ENCODE peak calls at places on chromosome 19, in five cellular contexts. G is stomach, W is thoracic aorta, J is testis, M is fibroblast of lung. L is an unnamed sample. For H3K27me3, the result is how much of the 10 kb centered on the place peaks cover.

GRCh38 chr19:6971366-6971765 is 49.9 kb downstream of the MBD3L2B start:
- DNase-seq in G (no peak), W (no peak), J (no peak), M (no peak), L (no peak)

GRCh38 chr19:45184115-45184514 is 5.5 kb downstream of the BLOC1S3 start:
- DNase-seq in G (no peak), W (no peak), J (no peak), M (no peak), L (no peak)

GRCh38 chr19:53092723-53093122 is 10.5 kb downstream of the ZNF160 start:
- DNase-seq in G (no peak), W (no peak), J (no peak), M (no peak), L (no peak)

GRCh38 chr19:3970313-3970807 is 539 bp downstream of the DAPK3 start:
- DNase-seq in G (no peak), W (no peak), J (no peak), M (no peak), L (no peak)

GRCh38 chr19:16001481-16002312 is 52.9 kb downstream of the OR10H4 start:
- DNase-seq in G (no peak), W (no peak), J (no peak), M (peak), L (no peak)

GRCh38 chr19:30255783-30256509 is 116.2 kb upstream of the ZNF536 start:
- DNase-seq in G (no peak), W (no peak), J (no peak), M (no peak), L (no peak)

GRCh38 chr19:58538257-58539168 is 5.4 kb upstream of the TRIM28 start:
- DNase-seq in G (peak), W (no peak), J (no peak), M (no peak), L (peak)

GRCh38 chr19:44720945-44721344 is 22.0 kb downstream of the CEACAM16 start:
- DNase-seq in G (no peak), W (no peak), J (no peak), M (no peak), L (peak)

GRCh38 chr19:40370997-40371801 is 18.8 kb downstream of the HIPK4 start:
- DNase-seq in G (no peak), W (no peak), J (no peak), M (no peak), L (no peak)

GRCh38 chr19:29690842-29691241 is 24.2 kb downstream of the C19orf12 start:
- DNase-seq in G (no peak), W (no peak), J (no peak), M (peak), L (peak)

GRCh38 chr19:4390017-4390861 is 10.1 kb downstream of the SH3GL1 start:
- DNase-seq in G (no peak), W (no peak), J (peak), M (peak), L (peak)

GRCh38 chr19:5961969-5962945 is 15.7 kb downstream of the RANBP3 start:
- DNase-seq in G (peak), W (no peak), J (no peak), M (peak), L (peak)

GRCh38 chr19:8302734-8303133 is 5.4 kb downstream of the CD320 start:
- DNase-seq in G (peak), W (no peak), J (no peak), M (no peak), L (peak)

GRCh38 chr19:4518345-4519171 is at the start of gene PLIN4:
- DNase-seq in G (peak), W (no peak), J (peak), M (peak), L (peak)

DNA sequence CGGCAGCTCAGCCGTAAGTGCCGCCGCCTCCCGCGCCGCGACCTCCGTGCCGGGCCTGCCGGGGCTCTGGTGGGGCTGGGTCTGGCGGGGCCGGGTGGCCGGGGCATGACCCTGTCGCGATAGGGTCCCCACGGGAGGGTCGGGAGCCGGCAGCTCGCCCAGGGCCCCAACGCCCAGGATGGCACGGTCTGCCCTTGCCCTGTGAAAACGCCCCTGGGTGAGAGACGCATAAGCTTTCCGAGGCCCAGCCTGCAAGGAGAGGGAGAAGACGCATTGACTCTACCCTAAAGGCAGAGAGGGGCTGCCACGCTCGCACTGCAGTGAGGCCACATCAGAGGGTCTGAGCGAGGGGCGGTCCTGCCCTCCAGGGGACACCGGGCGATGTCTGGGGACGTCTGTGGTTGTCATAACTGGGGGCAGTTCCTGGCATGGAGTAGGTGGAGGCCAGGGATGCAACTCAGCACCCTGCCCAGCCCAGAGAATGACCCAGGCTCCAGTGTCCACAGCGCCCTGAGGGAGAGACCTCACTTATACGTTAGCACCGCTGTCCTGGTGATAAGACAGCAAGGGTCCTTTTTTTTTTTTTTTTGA is 539 bp downstream of the ZNF554 start:
- DNase-seq in G (no peak), W (no peak), J (no peak), M (no peak), L (peak)
- H3K27ac ChIP-seq in G (peak), W (no peak), J (no peak), M (no peak), L (no peak)

GRCh38 chr19:1285737-1286360 is at the start of gene EFNA2:
- DNase-seq in G (no peak), W (no peak), J (no peak), M (no peak), L (no peak)
- H3K27me3 ChIP-seq in G (half or more), W (under half), J (under half), M (under half), L (under half)

GRCh38 chr19:12783226-12783848 is 7.9 kb upstream of the JUNB start:
- DNase-seq in G (no peak), W (no peak), J (no peak), M (no peak), L (no peak)

GRCh38 chr19:12782424-12783225 is 7.3 kb upstream of the HOOK2 start:
- DNase-seq in G (peak), W (no peak), J (peak), M (peak), L (peak)

GRCh38 chr19:12784871-12785430 is 6.3 kb upstream of the JUNB start:
- DNase-seq in G (no peak), W (no peak), J (no peak), M (no peak), L (no peak)

GRCh38 chr19:12784394-12784870 is 6.9 kb upstream of the JUNB start:
- DNase-seq in G (no peak), W (no peak), J (no peak), M (no peak), L (peak)

GRCh38 chr19:12783849-12784393 is 7.4 kb upstream of the JUNB start:
- DNase-seq in G (no peak), W (no peak), J (peak), M (no peak), L (peak)
- H3K4me3 ChIP-seq in G (peak), W (peak), J (no peak), M (no peak), L (no peak)

GRCh38 chr19:19635313-19635702 is 7.3 kb upstream of the LPAR2 start:
- DNase-seq in G (no peak), W (no peak), J (no peak), M (no peak), L (no peak)

GRCh38 chr19:19632661-19633060 is 4.6 kb upstream of the LPAR2 start:
- DNase-seq in G (no peak), W (no peak), J (no peak), M (no peak), L (no peak)

GRCh38 chr19:19634516-19635312 is 6.7 kb upstream of the LPAR2 start:
- DNase-seq in G (no peak), W (no peak), J (no peak), M (no peak), L (peak)

GRCh38 chr19:19636573-19636972 is 6.9 kb downstream of the GMIP start:
- DNase-seq in G (no peak), W (no peak), J (no peak), M (no peak), L (no peak)

GRCh38 chr19:19633711-19634515 is 5.9 kb upstream of the LPAR2 start:
- DNase-seq in G (no peak), W (no peak), J (no peak), M (no peak), L (no peak)
- H3K27ac ChIP-seq in G (no peak), W (no peak), J (no peak), M (no peak), L (no peak)